ENCODE peak calls at places on chromosomes 5 and 9, in seven cellular contexts. Z is nucleus accumbens, F is pulmonary artery endothelial cell, H is NCI-H2081, O is pancreas, N is mammary epithelial cell, S is memory B cell. K is an unnamed sample.

GRCh38 chr5:78345485-78345884 is 14.9 kb upstream of the SCAMP1 start:
- DNase-seq in Z (no peak), F (no peak), H (no peak), O (no peak), N (peak), S (no peak), K (peak)

GRCh38 chr5:179869641-179870402 is 11.2 kb upstream of the MRNIP start:
- DNase-seq in Z (no peak), F (no peak), H (no peak), O (no peak), N (no peak), S (no peak), K (no peak)

GRCh38 chr9:16266648-16267276 is 603.7 kb downstream of the BNC2 start:
- DNase-seq in Z (no peak), F (no peak), H (no peak), O (no peak), N (no peak), S (no peak), K (peak)

GRCh38 chr9:105908069-105908468 is 213.7 kb downstream of the TMEM38B start:
- DNase-seq in Z (peak), F (no peak), H (no peak), O (no peak), N (peak), S (no peak), K (peak)

GRCh38 chr9:98707158-98708102 is 1.3 kb downstream of the GABBR2 start:
- DNase-seq in Z (peak), F (no peak), H (peak), O (no peak), N (peak), S (no peak), K (peak)

GRCh38 chr9:129885018-129885669 is 49.9 kb downstream of the USP20 start:
- DNase-seq in Z (no peak), F (no peak), H (no peak), O (peak), N (no peak), S (peak), K (peak)

GRCh38 chr5:14168139-14168792 is 25.1 kb downstream of the TRIO start:
- DNase-seq in Z (no peak), F (no peak), H (no peak), O (no peak), N (peak), S (peak), K (peak)

GRCh38 chr5:98341038-98341710 is 432.3 kb upstream of the RGMB start:
- DNase-seq in Z (no peak), F (no peak), H (no peak), O (no peak), N (peak), S (no peak), K (no peak)

GRCh38 chr5:87411586-87412416 is 929 bp downstream of the CCNH start:
- DNase-seq in Z (peak), F (no peak), H (peak), O (no peak), N (peak), S (peak), K (peak)

GRCh38 chr9:12391839-12392509 is 301.2 kb upstream of the TYRP1 start:
- DNase-seq in Z (no peak), F (no peak), H (no peak), O (no peak), N (no peak), S (no peak), K (no peak)

GRCh38 chr9:36174731-36175130 is 5.5 kb downstream of the CCIN start:
- DNase-seq in Z (no peak), F (no peak), H (no peak), O (no peak), N (no peak), S (no peak), K (no peak)

GRCh38 chr9:33099754-33100153 is 23.3 kb upstream of the SMU1 start:
- DNase-seq in Z (no peak), F (no peak), H (no peak), O (no peak), N (no peak), S (no peak), K (no peak)

GRCh38 chr9:121556580-121556979 is 56.9 kb upstream of the GGTA1 start:
- DNase-seq in Z (no peak), F (no peak), H (no peak), O (no peak), N (peak), S (no peak), K (peak)

GRCh38 chr9:87116492-87116891 is 169.2 kb upstream of the GAS1 start:
- DNase-seq in Z (no peak), F (no peak), H (no peak), O (no peak), N (no peak), S (no peak), K (no peak)

GRCh38 chr5:179549973-179550510 is 312 bp upstream of the RUFY1 start:
- DNase-seq in Z (no peak), F (no peak), H (peak), O (no peak), N (no peak), S (peak), K (no peak)

GRCh38 chr5:72147601-72148000 is 40.3 kb downstream of the MAP1B start:
- DNase-seq in Z (no peak), F (no peak), H (no peak), O (no peak), N (no peak), S (no peak), K (no peak)

GRCh38 chr9:91483189-91483691 is 59.6 kb upstream of the NFIL3 start:
- DNase-seq in Z (no peak), F (no peak), H (no peak), O (no peak), N (no peak), S (no peak), K (no peak)

GRCh38 chr5:97545856-97546570 is 363.0 kb upstream of the RIOK2 start:
- DNase-seq in Z (no peak), F (peak), H (no peak), O (no peak), N (no peak), S (no peak), K (no peak)

GRCh38 chr5:175867587-175868347 is 3.6 kb upstream of the CPLX2 start:
- DNase-seq in Z (no peak), F (no peak), H (peak), O (no peak), N (peak), S (no peak), K (peak)

GRCh38 chr5:150251504-150251903 is 38.1 kb downstream of the CAMK2A start:
- DNase-seq in Z (no peak), F (no peak), H (no peak), O (no peak), N (no peak), S (no peak), K (no peak)

GRCh38 chr5:18220631-18221030 is 586.4 kb downstream of the TAF11L14 start:
- DNase-seq in Z (no peak), F (no peak), H (peak), O (no peak), N (peak), S (no peak), K (peak)

GRCh38 chr9:106947097-106947496 is 84.1 kb downstream of the ZNF462 start:
- DNase-seq in Z (no peak), F (no peak), H (no peak), O (no peak), N (no peak), S (no peak), K (no peak)

GRCh38 chr5:173472784-173473278 is 143.6 kb downstream of the BOD1 start:
- DNase-seq in Z (peak), F (no peak), H (no peak), O (no peak), N (no peak), S (no peak), K (peak)

GRCh38 chr5:10286552-10287227 is 21.0 kb downstream of the CMBL start:
- DNase-seq in Z (no peak), F (no peak), H (no peak), O (no peak), N (no peak), S (no peak), K (peak)